ENCODE peak calls at places on chromosomes 4 and X, in seven cellular contexts. One of them, this sample, is unnamed.

GRCh38 chr4:40915318-40916217 is 165.8 kb downstream of the NSUN7 start:
- DNase-seq in activated naive CD8-positive, alpha-beta T cell treated with anti-CD3 and anti-CD28 coated beads, Interleukin-2, amount 50 U/mL, for 24 hours: no peak
- DNase-seq in hypothalamus: no peak
- DNase-seq in HTR-8/SVneo: no peak
- DNase-seq in EH: peak; percentile 72
- DNase-seq in PC-3: no peak
- DNase-seq in naive thymus-derived CD8-positive, alpha-beta T cell: no peak
- DNase-seq in this sample: no peak

GRCh38 chrX:124293810-124294209 is 38.6 kb upstream of the TEX13D start:
- DNase-seq in activated naive CD8-positive, alpha-beta T cell treated with anti-CD3 and anti-CD28 coated beads, Interleukin-2, amount 50 U/mL, for 24 hours: no peak
- DNase-seq in hypothalamus: no peak
- DNase-seq in HTR-8/SVneo: no peak
- DNase-seq in EH: no peak
- DNase-seq in PC-3: peak; percentile 75
- DNase-seq in naive thymus-derived CD8-positive, alpha-beta T cell: no peak
- DNase-seq in this sample: no peak

GRCh38 chr4:102445213-102445612 is 55.9 kb upstream of the NFKB1 start:
- DNase-seq in activated naive CD8-positive, alpha-beta T cell treated with anti-CD3 and anti-CD28 coated beads, Interleukin-2, amount 50 U/mL, for 24 hours: no peak
- DNase-seq in hypothalamus: no peak
- DNase-seq in HTR-8/SVneo: no peak
- DNase-seq in EH: no peak
- DNase-seq in PC-3: no peak
- DNase-seq in naive thymus-derived CD8-positive, alpha-beta T cell: no peak
- DNase-seq in this sample: no peak

GRCh38 chrX:123818243-123818642 is 41.6 kb upstream of the XIAP start:
- DNase-seq in activated naive CD8-positive, alpha-beta T cell treated with anti-CD3 and anti-CD28 coated beads, Interleukin-2, amount 50 U/mL, for 24 hours: no peak
- DNase-seq in hypothalamus: no peak
- DNase-seq in HTR-8/SVneo: peak; percentile 5
- DNase-seq in EH: peak; percentile 69
- DNase-seq in PC-3: peak; percentile 89
- DNase-seq in naive thymus-derived CD8-positive, alpha-beta T cell: no peak
- DNase-seq in this sample: no peak

GRCh38 chr4:29966386-29966785 is 753.8 kb upstream of the PCDH7 start:
- DNase-seq in activated naive CD8-positive, alpha-beta T cell treated with anti-CD3 and anti-CD28 coated beads, Interleukin-2, amount 50 U/mL, for 24 hours: no peak
- DNase-seq in hypothalamus: no peak
- DNase-seq in HTR-8/SVneo: no peak
- DNase-seq in EH: no peak
- DNase-seq in PC-3: no peak
- DNase-seq in naive thymus-derived CD8-positive, alpha-beta T cell: no peak
- DNase-seq in this sample: no peak

GRCh38 chr4:149959391-149959790 is 118.9 kb upstream of the DCLK2 start:
- DNase-seq in activated naive CD8-positive, alpha-beta T cell treated with anti-CD3 and anti-CD28 coated beads, Interleukin-2, amount 50 U/mL, for 24 hours: no peak
- DNase-seq in hypothalamus: no peak
- DNase-seq in HTR-8/SVneo: no peak
- DNase-seq in EH: no peak
- DNase-seq in PC-3: no peak
- DNase-seq in naive thymus-derived CD8-positive, alpha-beta T cell: no peak
- DNase-seq in this sample: no peak

GRCh38 chrX:68332156-68332823 is 101.0 kb downstream of the OPHN1 start:
- DNase-seq in activated naive CD8-positive, alpha-beta T cell treated with anti-CD3 and anti-CD28 coated beads, Interleukin-2, amount 50 U/mL, for 24 hours: no peak
- DNase-seq in hypothalamus: peak; percentile 2
- DNase-seq in HTR-8/SVneo: no peak
- DNase-seq in EH: no peak
- DNase-seq in PC-3: no peak
- DNase-seq in naive thymus-derived CD8-positive, alpha-beta T cell: no peak
- DNase-seq in this sample: no peak

GRCh38 chrX:131675596-131676194 is 131.8 kb downstream of the OR13H1 start:
- DNase-seq in activated naive CD8-positive, alpha-beta T cell treated with anti-CD3 and anti-CD28 coated beads, Interleukin-2, amount 50 U/mL, for 24 hours: no peak
- DNase-seq in hypothalamus: no peak
- DNase-seq in HTR-8/SVneo: no peak
- DNase-seq in EH: no peak
- DNase-seq in PC-3: peak; percentile 45
- DNase-seq in naive thymus-derived CD8-positive, alpha-beta T cell: no peak
- DNase-seq in this sample: no peak

GRCh38 chr4:25926473-25926872 is 12.5 kb downstream of the SMIM20 start:
- DNase-seq in activated naive CD8-positive, alpha-beta T cell treated with anti-CD3 and anti-CD28 coated beads, Interleukin-2, amount 50 U/mL, for 24 hours: no peak
- DNase-seq in hypothalamus: peak; percentile 13
- DNase-seq in HTR-8/SVneo: no peak
- DNase-seq in EH: no peak
- DNase-seq in PC-3: peak; percentile 4
- DNase-seq in naive thymus-derived CD8-positive, alpha-beta T cell: no peak
- DNase-seq in this sample: no peak

GRCh38 chr4:22268350-22269025 is 247.4 kb downstream of the ADGRA3 start:
- DNase-seq in activated naive CD8-positive, alpha-beta T cell treated with anti-CD3 and anti-CD28 coated beads, Interleukin-2, amount 50 U/mL, for 24 hours: no peak
- DNase-seq in hypothalamus: no peak
- DNase-seq in HTR-8/SVneo: no peak
- DNase-seq in EH: no peak
- DNase-seq in PC-3: peak; percentile 12
- DNase-seq in naive thymus-derived CD8-positive, alpha-beta T cell: no peak
- DNase-seq in this sample: no peak

GRCh38 chr4:94653095-94653649 is 104.6 kb upstream of the BMPR1B start:
- DNase-seq in activated naive CD8-positive, alpha-beta T cell treated with anti-CD3 and anti-CD28 coated beads, Interleukin-2, amount 50 U/mL, for 24 hours: no peak
- DNase-seq in hypothalamus: no peak
- DNase-seq in HTR-8/SVneo: no peak
- DNase-seq in EH: no peak
- DNase-seq in PC-3: no peak
- DNase-seq in naive thymus-derived CD8-positive, alpha-beta T cell: no peak
- DNase-seq in this sample: no peak

GRCh38 chr4:85603437-85604336 is 128.7 kb downstream of the ARHGAP24 start:
- DNase-seq in activated naive CD8-positive, alpha-beta T cell treated with anti-CD3 and anti-CD28 coated beads, Interleukin-2, amount 50 U/mL, for 24 hours: no peak
- DNase-seq in hypothalamus: no peak
- DNase-seq in HTR-8/SVneo: peak; percentile 2
- DNase-seq in EH: peak; percentile 58
- DNase-seq in PC-3: no peak
- DNase-seq in naive thymus-derived CD8-positive, alpha-beta T cell: no peak
- DNase-seq in this sample: no peak

GRCh38 chr4:108619372-108620100 is 840 bp upstream of the RPL34 start:
- DNase-seq in activated naive CD8-positive, alpha-beta T cell treated with anti-CD3 and anti-CD28 coated beads, Interleukin-2, amount 50 U/mL, for 24 hours: peak; percentile 50
- DNase-seq in hypothalamus: no peak
- DNase-seq in HTR-8/SVneo: no peak
- DNase-seq in EH: no peak
- DNase-seq in PC-3: no peak
- DNase-seq in naive thymus-derived CD8-positive, alpha-beta T cell: peak; percentile 34
- DNase-seq in this sample: peak; percentile 51

GRCh38 chr4:137609693-137610450 is 77.6 kb upstream of the PCDH18 start:
- DNase-seq in activated naive CD8-positive, alpha-beta T cell treated with anti-CD3 and anti-CD28 coated beads, Interleukin-2, amount 50 U/mL, for 24 hours: no peak
- DNase-seq in hypothalamus: no peak
- DNase-seq in HTR-8/SVneo: peak; percentile 25
- DNase-seq in EH: peak; percentile 93
- DNase-seq in PC-3: no peak
- DNase-seq in naive thymus-derived CD8-positive, alpha-beta T cell: no peak
- DNase-seq in this sample: no peak

GRCh38 chr4:19319607-19320006 is 932.1 kb upstream of the SLIT2 start:
- DNase-seq in activated naive CD8-positive, alpha-beta T cell treated with anti-CD3 and anti-CD28 coated beads, Interleukin-2, amount 50 U/mL, for 24 hours: no peak
- DNase-seq in hypothalamus: no peak
- DNase-seq in HTR-8/SVneo: no peak
- DNase-seq in EH: no peak
- DNase-seq in PC-3: no peak
- DNase-seq in naive thymus-derived CD8-positive, alpha-beta T cell: no peak
- DNase-seq in this sample: no peak

GRCh38 chr4:110514889-110515479 is 39.0 kb downstream of the ENPEP start:
- DNase-seq in activated naive CD8-positive, alpha-beta T cell treated with anti-CD3 and anti-CD28 coated beads, Interleukin-2, amount 50 U/mL, for 24 hours: no peak
- DNase-seq in hypothalamus: no peak
- DNase-seq in HTR-8/SVneo: peak; percentile 5
- DNase-seq in EH: peak; percentile 43
- DNase-seq in PC-3: peak; percentile 61
- DNase-seq in naive thymus-derived CD8-positive, alpha-beta T cell: peak; percentile 48
- DNase-seq in this sample: no peak

GRCh38 chr4:139300431-139301142 is 718 bp upstream of the NAA15 start:
- DNase-seq in activated naive CD8-positive, alpha-beta T cell treated with anti-CD3 and anti-CD28 coated beads, Interleukin-2, amount 50 U/mL, for 24 hours: peak; percentile 23
- DNase-seq in hypothalamus: no peak
- DNase-seq in HTR-8/SVneo: no peak
- DNase-seq in EH: peak; percentile 74
- DNase-seq in PC-3: peak; percentile 53
- DNase-seq in naive thymus-derived CD8-positive, alpha-beta T cell: no peak
- DNase-seq in this sample: no peak

GRCh38 chr4:83855044-83855443 is 319.1 kb downstream of the GPAT3 start:
- DNase-seq in activated naive CD8-positive, alpha-beta T cell treated with anti-CD3 and anti-CD28 coated beads, Interleukin-2, amount 50 U/mL, for 24 hours: no peak
- DNase-seq in hypothalamus: no peak
- DNase-seq in HTR-8/SVneo: peak; percentile 39
- DNase-seq in EH: peak; percentile 98
- DNase-seq in PC-3: peak; percentile 93
- DNase-seq in naive thymus-derived CD8-positive, alpha-beta T cell: no peak
- DNase-seq in this sample: no peak

GRCh38 chrX:109600114-109600710 is 24.8 kb downstream of the KCNE5 start:
- DNase-seq in activated naive CD8-positive, alpha-beta T cell treated with anti-CD3 and anti-CD28 coated beads, Interleukin-2, amount 50 U/mL, for 24 hours: no peak
- DNase-seq in hypothalamus: peak; percentile 5
- DNase-seq in HTR-8/SVneo: no peak
- DNase-seq in EH: peak; percentile 3
- DNase-seq in PC-3: no peak
- DNase-seq in naive thymus-derived CD8-positive, alpha-beta T cell: no peak
- DNase-seq in this sample: no peak

GRCh38 chr4:150722908-150723362 is 141.0 kb downstream of the MAB21L2 start:
- DNase-seq in activated naive CD8-positive, alpha-beta T cell treated with anti-CD3 and anti-CD28 coated beads, Interleukin-2, amount 50 U/mL, for 24 hours: no peak
- DNase-seq in hypothalamus: no peak
- DNase-seq in HTR-8/SVneo: no peak
- DNase-seq in EH: peak; percentile 25
- DNase-seq in PC-3: peak; percentile 2
- DNase-seq in naive thymus-derived CD8-positive, alpha-beta T cell: no peak
- DNase-seq in this sample: no peak

GRCh38 chr4:154622598-154622997 is 10.1 kb upstream of the FGG start:
- DNase-seq in activated naive CD8-positive, alpha-beta T cell treated with anti-CD3 and anti-CD28 coated beads, Interleukin-2, amount 50 U/mL, for 24 hours: no peak
- DNase-seq in hypothalamus: no peak
- DNase-seq in HTR-8/SVneo: peak; percentile 50
- DNase-seq in EH: peak; percentile 34
- DNase-seq in PC-3: peak; percentile 76
- DNase-seq in naive thymus-derived CD8-positive, alpha-beta T cell: peak; percentile 9
- DNase-seq in this sample: peak; percentile 15

GRCh38 chr4:76830612-76831474 is 67.1 kb downstream of the SOWAHB start:
- DNase-seq in activated naive CD8-positive, alpha-beta T cell treated with anti-CD3 and anti-CD28 coated beads, Interleukin-2, amount 50 U/mL, for 24 hours: no peak
- DNase-seq in hypothalamus: no peak
- DNase-seq in HTR-8/SVneo: peak; percentile 41
- DNase-seq in EH: peak; percentile 96
- DNase-seq in PC-3: peak; percentile 80
- DNase-seq in naive thymus-derived CD8-positive, alpha-beta T cell: no peak
- DNase-seq in this sample: no peak

GRCh38 chr4:2839060-2839459 is 4.6 kb upstream of the ADD1 start:
- DNase-seq in activated naive CD8-positive, alpha-beta T cell treated with anti-CD3 and anti-CD28 coated beads, Interleukin-2, amount 50 U/mL, for 24 hours: no peak
- DNase-seq in hypothalamus: no peak
- DNase-seq in HTR-8/SVneo: no peak
- DNase-seq in EH: no peak
- DNase-seq in PC-3: no peak
- DNase-seq in naive thymus-derived CD8-positive, alpha-beta T cell: no peak
- DNase-seq in this sample: no peak

GRCh38 chr4:7068279-7068842 is 497 bp upstream of the GRPEL1 start:
- DNase-seq in activated naive CD8-positive, alpha-beta T cell treated with anti-CD3 and anti-CD28 coated beads, Interleukin-2, amount 50 U/mL, for 24 hours: peak; percentile 100
- DNase-seq in hypothalamus: no peak
- DNase-seq in HTR-8/SVneo: no peak
- DNase-seq in EH: no peak
- DNase-seq in PC-3: no peak
- DNase-seq in naive thymus-derived CD8-positive, alpha-beta T cell: no peak
- DNase-seq in this sample: no peak